ENCODE peak calls at places on chromosomes 16 and 17, in four cellular contexts. Z, F, G and E are unnamed samples. For H3K4me1, the result is how much of the 10 kb centered on the place peaks cover.

GRCh38 chr17:76868176-76868668 is at the start of gene MGAT5B:
- DNase-seq in Z (peak), F (no peak), G (peak), E (peak)

GRCh38 chr17:83031321-83031945 is 48.0 kb upstream of the METRNL start:
- DNase-seq in Z (no peak), F (no peak), G (no peak), E (no peak)

GRCh38 chr17:7357381-7357780 is 2.4 kb downstream of the TMEM95 start:
- DNase-seq in Z (no peak), F (no peak), G (no peak), E (no peak)

GRCh38 chr16:89511352-89511751 is 3.1 kb downstream of the SPG7 start:
- DNase-seq in Z (no peak), F (no peak), G (no peak), E (no peak)

GRCh38 chr17:37146578-37147119 is 197.9 kb downstream of the AATF start:
- DNase-seq in Z (no peak), F (no peak), G (no peak), E (no peak)

GRCh38 chr16:78396046-78396445 is 296.6 kb downstream of the WWOX start:
- DNase-seq in Z (no peak), F (no peak), G (peak), E (no peak)

GRCh38 chr16:77807-78443 is at the start of gene MPG:
- DNase-seq in Z (peak), F (peak), G (peak), E (no peak)

GRCh38 chr17:62860962-62861873 is 53.1 kb upstream of the MARCHF10 start:
- DNase-seq in Z (no peak), F (peak), G (no peak), E (no peak)

GRCh38 chr16:15765880-15766279 is 90.9 kb downstream of the MYH11 start:
- DNase-seq in Z (peak), F (no peak), G (peak), E (no peak)

GRCh38 chr17:7833011-7833794 is 814 bp upstream of the KDM6B start:
- DNase-seq in Z (no peak), F (no peak), G (no peak), E (no peak)

GRCh38 chr17:48240562-48241130 is 133.1 kb downstream of the SNX11 start:
- DNase-seq in Z (no peak), F (no peak), G (peak), E (peak)

GRCh38 chr17:49964539-49965521 is 4.2 kb upstream of the DLX4 start:
- DNase-seq in Z (peak), F (no peak), G (no peak), E (no peak)

GRCh38 chr17:37506678-37507077 is 17.0 kb downstream of the DUSP14 start:
- DNase-seq in Z (peak), F (no peak), G (peak), E (no peak)

GRCh38 chr17:73508057-73508930 is 136.0 kb downstream of the SDK2 start:
- DNase-seq in Z (no peak), F (no peak), G (no peak), E (no peak)

GRCh38 chr16:4159726-4160125 is 43.5 kb upstream of the ADCY9 start:
- DNase-seq in Z (no peak), F (no peak), G (no peak), E (no peak)

GRCh38 chr17:27569257-27569722 is 61.7 kb upstream of the LGALS9 start:
- DNase-seq in Z (peak), F (no peak), G (peak), E (no peak)

GRCh38 chr16:30553396-30553899 is 4.7 kb downstream of the ZNF764 start:
- DNase-seq in Z (no peak), F (no peak), G (no peak), E (no peak)

GRCh38 chr17:55674107-55674506 is 48.6 kb downstream of the TMEM100 start:
- DNase-seq in Z (peak), F (no peak), G (no peak), E (peak)

GRCh38 chr16:78761427-78761826 is 662.0 kb downstream of the WWOX start:
- DNase-seq in Z (no peak), F (no peak), G (no peak), E (no peak)

GRCh38 chr17:39167492-39167891 is 1.5 kb upstream of the ARL5C start:
- DNase-seq in Z (peak), F (no peak), G (no peak), E (no peak)

GRCh38 chr17:36931096-36931696 is 6.1 kb upstream of the LHX1 start:
- DNase-seq in Z (no peak), F (no peak), G (no peak), E (no peak)

GRCh38 chr17:5526821-5527598 is 40.6 kb downstream of the MIS12 start:
- DNase-seq in Z (peak), F (no peak), G (peak), E (peak)

GRCh38 chr17:22703204-22703603 is 1010.9 kb downstream of the KCNJ18 start:
- DNase-seq in Z (no peak), F (peak), G (no peak), E (no peak)

GRCh38 chr16:74874912-74875311 is 100.3 kb upstream of the FA2H start:
- DNase-seq in Z (no peak), F (no peak), G (no peak), E (peak)

GRCh38 chr17:64216030-64216384 is 47.1 kb downstream of the TEX2 start:
- DNase-seq in Z (peak), F (no peak), G (no peak), E (no peak)
- H3K27ac ChIP-seq in Z (peak), F (peak), G (no peak), E (no peak)

GRCh38 chr16:11748023-11748403 is 5.4 kb upstream of the TXNDC11 start:
- DNase-seq in Z (no peak), F (no peak), G (no peak), E (no peak)
- H3K4me1 ChIP-seq in Z (under half), F (under half), G (under half), E (under half)

DNA sequence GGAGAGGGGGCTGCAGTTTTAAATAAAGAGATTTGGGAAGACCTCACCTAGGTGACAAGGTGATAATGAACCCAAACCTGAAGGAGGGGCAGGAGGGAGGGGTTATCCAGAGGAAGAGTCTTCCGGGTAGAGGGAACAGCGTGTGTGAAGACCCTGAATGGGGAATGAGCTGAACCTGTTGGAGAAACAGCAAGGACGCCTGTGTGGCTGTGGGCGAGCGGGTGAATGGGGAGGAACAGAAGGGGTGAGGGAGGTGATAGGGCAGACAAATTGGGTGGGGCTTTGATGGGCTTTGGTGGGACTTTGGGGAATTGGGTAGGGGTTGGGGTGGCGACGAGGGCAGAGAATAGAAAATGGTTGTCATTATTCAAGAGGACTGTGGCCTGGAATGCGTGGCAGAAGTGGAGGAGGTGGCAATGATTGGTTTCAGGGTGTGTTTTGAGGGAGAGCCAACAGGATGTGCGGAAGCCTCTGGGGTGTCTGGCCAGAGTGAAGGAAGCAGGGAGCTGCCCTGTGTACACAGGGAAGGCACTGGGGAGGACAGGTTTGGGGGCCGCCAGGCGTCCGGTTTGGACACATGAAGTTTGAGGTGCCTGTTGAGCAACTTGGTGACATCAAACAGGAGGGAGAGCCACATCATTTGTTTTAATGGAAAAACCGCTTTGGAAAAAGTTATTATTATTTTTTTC is 48.7 kb downstream of the NKD1 start:
- DNase-seq in Z (no peak), F (no peak), G (no peak), E (no peak)
- TF ChIP-seq CTCF in Z (no peak), F (no peak), G (no peak), E (no peak)

GRCh38 chr16:70156207-70156978 is 17.2 kb upstream of the CLEC18C start:
- DNase-seq in Z (no peak), F (peak), G (peak), E (no peak)

GRCh38 chr16:70152578-70153302 is 20.8 kb upstream of the CLEC18C start:
- DNase-seq in Z (no peak), F (no peak), G (peak), E (no peak)

GRCh38 chr16:70151391-70151790 is 22.2 kb upstream of the CLEC18C start:
- DNase-seq in Z (no peak), F (no peak), G (peak), E (no peak)

GRCh38 chr16:70157105-70157476 is 16.5 kb upstream of the CLEC18C start:
- DNase-seq in Z (no peak), F (peak), G (no peak), E (no peak)

GRCh38 chr16:70151941-70152509 is 21.6 kb upstream of the CLEC18C start:
- DNase-seq in Z (no peak), F (peak), G (peak), E (peak)
- H3K27ac ChIP-seq in Z (no peak), F (no peak), G (no peak), E (no peak)

GRCh38 chr16:85734311-85735017 is 16.4 kb downstream of the C16orf74 start:
- DNase-seq in Z (no peak), F (no peak), G (no peak), E (no peak)
- H3K4me1 ChIP-seq in Z (under half), F (under half), G (under half), E (under half)

DNA sequence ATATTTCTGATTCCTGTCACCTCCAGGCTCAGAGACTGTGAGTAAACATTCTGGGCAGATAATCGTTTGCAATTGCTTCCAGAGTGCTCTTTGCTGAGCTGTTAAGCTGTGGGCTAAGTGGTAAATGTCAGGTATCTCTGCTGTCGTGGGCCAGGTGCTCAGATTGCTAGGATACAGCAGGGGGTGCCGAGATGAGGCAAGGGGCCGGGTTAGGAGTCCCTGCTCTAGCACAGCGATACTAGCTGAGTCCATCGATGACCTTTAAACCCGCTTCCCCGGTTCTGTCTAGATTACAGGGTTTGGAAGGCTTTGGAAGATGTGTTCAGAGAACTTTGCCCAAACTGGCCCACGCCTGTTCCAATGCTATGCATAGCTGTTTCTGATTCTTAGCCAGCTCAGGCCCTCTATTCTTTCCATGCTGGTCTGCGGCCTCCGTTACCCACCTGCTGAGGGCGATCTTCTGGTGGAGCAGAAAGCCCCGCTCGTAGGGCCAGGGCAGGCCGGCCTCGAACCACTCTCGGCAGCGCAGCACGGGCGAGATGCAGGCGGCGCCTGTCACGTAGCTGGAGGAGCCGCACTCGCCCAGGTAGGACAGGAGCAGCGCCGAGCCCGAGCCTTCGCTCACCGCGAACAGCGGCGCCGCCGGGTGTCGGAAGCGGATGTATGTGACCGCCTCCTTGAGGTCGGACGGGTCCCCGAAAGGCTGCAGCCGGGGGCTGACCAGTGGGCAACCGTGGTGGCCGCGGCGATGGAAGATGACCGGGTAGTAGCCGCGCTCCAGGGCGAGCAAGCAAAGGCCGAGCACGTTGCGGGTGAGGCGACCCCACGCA is 979 bp downstream of the ABHD15 start:
- DNase-seq in Z (no peak), F (no peak), G (peak), E (no peak)
- TF ChIP-seq CTCF in Z (no peak), F (no peak), G (peak), E (peak)